ENCODE peak calls at places on chromosome 1, in four cellular contexts. X, B, L and D are unnamed samples.
A peak's percentile ranks its signal among the peaks of the same experiment; 100 is the strongest.

GRCh38 chr1:211902624-211903291 is 72.2 kb upstream of the LPGAT1 start:
- DNase-seq in B (no peak), L (no peak), X (no peak), D (no peak)

GRCh38 chr1:56821462-56821797 is 2.2 kb upstream of the FYB2 start:
- DNase-seq in L (peak; percentile 40), X (no peak), B (no peak), D (no peak)

GRCh38 chr1:66809736-66810326 is 8.8 kb upstream of the INSL5 start:
- DNase-seq in L (peak; percentile 8), X (no peak), B (no peak), D (peak; percentile 79)

GRCh38 chr1:22745675-22746585 is 35.3 kb downstream of the EPHB2 start:
- DNase-seq in B (no peak), X (no peak), L (peak; percentile 56), D (peak; percentile 87)

GRCh38 chr1:235112297-235113182 is 16.1 kb downstream of the TOMM20 start:
- DNase-seq in B (no peak), X (no peak), L (no peak), D (no peak)

GRCh38 chr1:27504588-27505419 is 14.8 kb upstream of the WASF2 start:
- DNase-seq in L (peak; percentile 57), B (peak; percentile 91), X (peak; percentile 49), D (no peak)

GRCh38 chr1:88800382-88801051 is 90.8 kb downstream of the GTF2B start:
- DNase-seq in X (peak; percentile 22), L (peak; percentile 27), B (no peak), D (peak; percentile 9)

GRCh38 chr1:186617860-186618780 is 62.1 kb downstream of the PTGS2 start:
- DNase-seq in L (peak; percentile 83), X (no peak), B (peak; percentile 70), D (peak; percentile 77)

GRCh38 chr1:58406296-58407071 is 140.0 kb downstream of the OMA1 start:
- DNase-seq in B (no peak), L (no peak), X (no peak), D (no peak)

GRCh38 chr1:21926814-21927530 is 10.1 kb downstream of the HSPG2 start:
- DNase-seq in X (no peak), B (peak; percentile 92), L (peak; percentile 98), D (peak; percentile 84)

GRCh38 chr1:185834371-185834900 is 100.2 kb downstream of the HMCN1 start:
- DNase-seq in B (no peak), L (no peak), X (no peak), D (no peak)

GRCh38 chr1:40303051-40303771 is 13.9 kb downstream of the COL9A2 start:
- DNase-seq in L (no peak), B (no peak), X (no peak), D (no peak)
- H3K4me3 ChIP-seq in L (no peak overlapping the region), B (no peak overlapping the region), X (no peak overlapping the region), D (no peak overlapping the region)

GRCh38 chr1:1299686-1300351 is 7.9 kb downstream of the ACAP3 start:
- DNase-seq in B (no peak), X (no peak), L (no peak), D (no peak)
- TF ChIP-seq CTCF in B (no peak), X (no peak), L (peak; percentile 31), D (peak; percentile 15)

GRCh38 chr1:178869114-178869697 is 1.7 kb downstream of the ANGPTL1 start:
- DNase-seq in L (peak; percentile 84), X (no peak), B (no peak), D (peak; percentile 62)

GRCh38 chr1:178868700-178869099 is 2.2 kb downstream of the ANGPTL1 start:
- DNase-seq in B (no peak), L (peak; percentile 30), X (no peak), D (no peak)

GRCh38 chr1:178870944-178871343 is at the start of gene ANGPTL1:
- DNase-seq in L (peak; percentile 42), B (no peak), X (no peak), D (peak; percentile 42)

GRCh38 chr1:178874966-178875365 is 4.1 kb upstream of the ANGPTL1 start:
- DNase-seq in X (no peak), B (no peak), L (no peak), D (no peak)

DNA sequence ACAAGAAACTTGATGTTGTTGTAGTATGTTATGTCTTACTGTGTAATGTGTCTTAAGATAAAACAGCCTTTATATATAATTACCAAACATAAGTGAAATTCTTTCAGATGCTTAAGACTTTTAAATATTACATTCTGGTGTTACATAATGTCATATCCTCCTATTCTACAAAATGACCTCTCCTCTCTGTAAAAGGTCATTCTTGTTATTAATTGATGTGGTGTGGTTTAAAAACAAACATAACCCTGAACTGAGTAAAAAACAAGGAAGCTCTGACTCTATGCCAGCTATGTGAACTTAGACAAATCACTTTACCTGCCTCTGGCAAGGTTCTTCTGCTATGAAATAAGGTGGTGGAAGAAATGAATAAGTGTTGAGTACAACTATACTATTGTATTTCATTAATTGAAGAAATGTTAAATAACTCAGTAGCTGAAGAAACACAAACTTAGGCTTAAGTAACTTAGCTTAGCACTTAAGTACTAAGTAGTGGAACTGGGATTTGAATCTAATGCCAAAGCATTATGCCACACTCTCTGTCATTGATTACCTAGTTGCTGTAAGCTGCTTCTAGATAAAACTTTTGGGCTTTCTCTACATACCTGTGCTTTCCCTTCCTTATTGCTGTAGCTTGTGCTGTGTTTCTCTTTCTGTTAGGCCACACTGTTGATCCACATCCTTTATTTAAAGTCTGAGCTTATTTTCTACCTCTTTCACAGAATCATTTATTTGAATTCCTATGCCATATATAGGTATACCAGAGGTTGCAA is 859 bp upstream of the ANGPTL1 start:
- DNase-seq in L (no peak), B (no peak), X (no peak), D (no peak)
- H3K4me3 ChIP-seq in L (no peak overlapping the region), B (no peak overlapping the region), X (no peak overlapping the region), D (no peak overlapping the region)

DNA sequence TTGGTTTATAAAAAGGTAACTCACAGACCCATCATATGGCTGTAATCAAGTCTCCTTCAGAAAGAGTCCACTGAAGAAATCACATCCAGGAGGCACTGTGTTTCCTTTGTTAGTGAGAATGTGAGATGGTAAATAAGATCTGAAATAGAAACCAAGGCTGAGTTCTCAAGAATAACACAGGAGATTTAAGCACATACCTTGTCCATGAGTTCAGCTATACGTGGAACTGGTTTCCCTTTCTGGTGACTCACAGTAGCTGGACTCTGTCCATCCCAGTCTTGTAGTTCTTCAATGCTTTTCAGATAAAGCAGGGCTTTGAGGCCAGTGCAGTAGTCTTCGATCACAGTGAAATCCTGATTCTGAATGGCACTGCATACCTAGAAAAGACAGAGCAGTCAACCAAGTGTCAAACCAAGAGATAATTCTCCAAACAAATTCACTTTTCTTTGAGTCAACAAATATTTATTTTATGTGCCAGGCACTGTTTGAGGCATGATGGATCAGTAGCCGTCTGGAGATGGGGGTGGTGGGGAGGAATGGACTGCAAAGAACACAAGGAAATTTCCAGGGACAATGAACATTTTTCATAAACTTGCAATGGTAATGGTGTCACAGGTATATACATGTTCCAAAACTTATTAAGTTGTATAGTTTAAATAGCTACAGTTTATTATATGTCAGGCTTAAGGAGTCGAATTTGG is 471.4 kb downstream of the PTBP2 start:
- DNase-seq in X (peak; percentile 10), B (no peak), L (peak; percentile 97), D (peak; percentile 93)
- TF ChIP-seq CTCF in X (no peak), B (no peak), L (peak; percentile 21), D (no peak)

GRCh38 chr1:169892176-169892818 is 1.4 kb downstream of the SCYL3 start:
- DNase-seq in L (no peak), B (no peak), X (no peak), D (no peak)

GRCh38 chr1:169890761-169891538 is 2.7 kb downstream of the SCYL3 start:
- DNase-seq in L (no peak), X (peak; percentile 46), B (no peak), D (no peak)

GRCh38 chr1:169892819-169893644 is 664 bp downstream of the SCYL3 start:
- DNase-seq in X (no peak), B (peak; percentile 78), L (peak; percentile 37), D (peak; percentile 49)

GRCh38 chr1:169889871-169890270 is 3.8 kb downstream of the SCYL3 start:
- DNase-seq in L (no peak), X (no peak), B (no peak), D (no peak)

DNA sequence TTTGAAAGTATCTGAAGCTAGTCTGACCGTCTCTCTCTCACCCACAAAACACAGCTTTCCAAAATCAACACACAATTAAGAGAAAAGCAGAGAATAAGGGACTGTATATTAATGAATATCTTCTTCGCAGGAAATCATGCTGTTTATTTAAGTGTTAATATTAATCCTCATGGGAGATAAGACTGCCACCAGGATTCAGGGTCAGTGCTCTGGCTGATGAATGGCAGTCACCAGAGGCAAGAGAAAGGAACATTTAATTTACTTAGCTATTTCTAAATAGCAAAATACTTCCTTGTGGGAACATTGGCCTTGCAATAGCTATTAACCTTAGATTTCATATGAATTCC is 2.2 kb downstream of the SCYL3 start:
- DNase-seq in X (peak; percentile 32), B (no peak), L (no peak), D (no peak)
- H3K4me3 ChIP-seq in X (no peak overlapping the region), B (no peak overlapping the region), L (no peak overlapping the region), D (no peak overlapping the region)

GRCh38 chr1:163820190-163820589 is 498.4 kb downstream of the NUF2 start:
- DNase-seq in B (no peak), X (no peak), L (peak; percentile 17), D (no peak)

GRCh38 chr1:163824006-163824405 is 502.3 kb downstream of the NUF2 start:
- DNase-seq in X (no peak), L (peak; percentile 97), B (peak; percentile 66), D (peak; percentile 96)

GRCh38 chr1:163821679-163822078 is 499.9 kb downstream of the NUF2 start:
- DNase-seq in L (no peak), B (no peak), X (no peak), D (no peak)

GRCh38 chr1:163822933-163823511 is 501.3 kb downstream of the NUF2 start:
- DNase-seq in B (no peak), L (peak; percentile 55), X (no peak), D (no peak)

DNA sequence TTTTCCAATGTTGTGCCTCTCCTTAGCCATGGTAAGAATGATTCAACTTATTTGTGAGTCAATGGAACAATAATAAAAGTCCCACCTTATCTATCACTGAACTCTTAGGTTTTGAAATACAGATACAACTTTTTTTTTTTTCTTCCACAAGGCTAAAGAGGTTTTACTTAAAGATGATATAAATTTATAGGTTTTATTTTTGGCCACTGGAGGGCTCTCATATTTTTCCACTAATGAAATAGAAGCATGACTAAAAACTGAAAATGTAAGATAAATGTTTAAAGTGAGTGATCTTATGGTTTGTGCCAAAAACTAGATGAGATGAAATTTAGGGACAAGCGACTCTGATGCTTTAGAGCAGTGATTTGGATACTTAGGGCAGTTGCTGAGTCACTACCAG is 499.0 kb downstream of the NUF2 start:
- DNase-seq in B (no peak), X (no peak), L (peak; percentile 60), D (peak; percentile 53)
- TF ChIP-seq CTCF in B (no peak), X (no peak), L (peak; percentile 23), D (peak; percentile 28)

GRCh38 chr1:61753998-61754508 is 11.8 kb downstream of the PATJ start:
- DNase-seq in B (no peak), L (no peak), X (no peak), D (no peak)
- H3K4me3 ChIP-seq in B (no peak overlapping the region), L (no peak overlapping the region), X (no peak overlapping the region), D (no peak overlapping the region)

DNA sequence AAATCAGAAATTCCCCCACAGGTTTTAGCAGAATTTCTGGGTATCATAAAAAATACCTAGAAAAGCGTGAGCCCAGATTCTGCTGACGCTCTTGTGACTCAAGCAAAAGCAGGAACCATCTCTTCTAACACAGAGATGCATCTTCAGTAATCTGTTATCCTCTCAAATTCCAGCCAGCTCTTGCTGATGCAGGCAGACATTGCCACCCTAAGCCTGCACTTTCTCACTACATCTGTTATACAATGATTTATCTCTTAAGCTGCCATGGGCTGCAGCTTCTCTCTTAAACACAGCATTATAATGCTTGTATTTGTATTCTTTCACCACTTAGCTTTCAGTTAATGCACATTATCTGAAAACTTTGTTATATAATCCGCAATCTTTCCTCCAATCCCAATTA is 112.9 kb upstream of the RGS1 start:
- DNase-seq in L (no peak), X (no peak), B (no peak), D (no peak)
- TF ChIP-seq CTCF in L (no peak), X (no peak), B (no peak), D (no peak)